ENCODE peak calls at places on chromosomes 16 and 17, in four cellular contexts. D, M, T and W are unnamed samples.

GRCh38 chr17:44464037-44464436 is 39.2 kb downstream of the GPATCH8 start:
- DNase-seq in D (no peak), M (no peak), T (no peak), W (no peak)

GRCh38 chr16:68257251-68257905 is 6.9 kb upstream of the SLC7A6 start:
- DNase-seq in D (peak; percentile 60), M (peak; percentile 51), T (no peak), W (no peak)

GRCh38 chr16:57579361-57579665 is 36.9 kb downstream of the ADGRG5 start:
- DNase-seq in D (no peak), M (no peak), T (no peak), W (no peak)

GRCh38 chr17:16297367-16298139 is 55.7 kb downstream of the CENPV start:
- DNase-seq in D (no peak), M (no peak), T (no peak), W (no peak)

GRCh38 chr16:85615014-85615851 is 2.1 kb downstream of the GSE1 start:
- DNase-seq in D (no peak), M (peak; percentile 52), T (no peak), W (no peak)

GRCh38 chr16:14148569-14148968 is 77.5 kb downstream of the MRTFB start:
- DNase-seq in D (no peak), M (no peak), T (no peak), W (no peak)

GRCh38 chr16:11679250-11679649 is 11.0 kb downstream of the SNN start:
- DNase-seq in D (no peak), M (no peak), T (no peak), W (no peak)

GRCh38 chr16:65534121-65534528 is 412.3 kb upstream of the CDH11 start:
- DNase-seq in D (no peak), M (no peak), T (no peak), W (no peak)

GRCh38 chr17:11318207-11318606 is 77.2 kb downstream of the SHISA6 start:
- DNase-seq in D (no peak), M (no peak), T (no peak), W (no peak)

GRCh38 chr16:80931661-80931984 is 75.1 kb downstream of the CMC2 start:
- DNase-seq in D (no peak), M (no peak), T (no peak), W (no peak)

GRCh38 chr16:70430667-70431536 is 8.0 kb downstream of the ST3GAL2 start:
- DNase-seq in D (peak; percentile 66), M (no peak), T (no peak), W (no peak)

GRCh38 chr16:23435500-23435899 is 17.5 kb downstream of the COG7 start:
- DNase-seq in D (peak; percentile 48), M (peak; percentile 52), T (peak; percentile 61), W (no peak)

GRCh38 chr16:85888405-85889331 is 10.3 kb upstream of the IRF8 start:
- DNase-seq in D (no peak), M (no peak), T (peak; percentile 22), W (no peak)

GRCh38 chr17:19377602-19378415 is 489 bp upstream of the MAPK7 start:
- DNase-seq in D (peak; percentile 94), M (peak; percentile 99), T (peak; percentile 99), W (peak; percentile 97)

GRCh38 chr16:23359092-23359760 is 57.1 kb downstream of the SCNN1B start:
- DNase-seq in D (no peak), M (no peak), T (no peak), W (no peak)

GRCh38 chr17:76461765-76462555 is 5.4 kb upstream of the AANAT start:
- DNase-seq in D (no peak), M (no peak), T (peak; percentile 47), W (no peak)

GRCh38 chr16:69796285-69797118 is 34.4 kb downstream of the WWP2 start:
- DNase-seq in D (peak; percentile 34), M (no peak), T (peak; percentile 84), W (peak; percentile 29)

GRCh38 chr16:57365826-57366536 is 6.3 kb upstream of the CX3CL1 start:
- DNase-seq in D (no peak), M (no peak), T (no peak), W (no peak)

GRCh38 chr16:64133396-64133795 is 988.5 kb downstream of the CDH11 start:
- DNase-seq in D (no peak), M (no peak), T (peak; percentile 15), W (no peak)

GRCh38 chr17:8955021-8955420 is 10.5 kb downstream of the PIK3R5 start:
- DNase-seq in D (no peak), M (no peak), T (no peak), W (no peak)

GRCh38 chr16:85755929-85756768 is 5.3 kb upstream of the C16orf74 start:
- DNase-seq in D (no peak), M (no peak), T (peak; percentile 27), W (no peak)

GRCh38 chr16:65574311-65574966 is 452.6 kb upstream of the CDH11 start:
- DNase-seq in D (no peak), M (no peak), T (no peak), W (no peak)

GRCh38 chr17:4340914-4341615 is 25.4 kb downstream of the UBE2G1 start:
- DNase-seq in D (no peak), M (no peak), T (no peak), W (no peak)

GRCh38 chr17:59067756-59068155 is 38.9 kb downstream of the TRIM37 start:
- DNase-seq in D (no peak), M (no peak), T (no peak), W (no peak)

GRCh38 chr17:81927145-81927652 is 336 bp downstream of the MAFG start:
- DNase-seq in D (no peak), M (no peak), T (no peak), W (no peak)

GRCh38 chr17:27601069-27601974 is 29.7 kb upstream of the LGALS9 start:
- DNase-seq in D (peak; percentile 66), M (peak; percentile 66), T (peak; percentile 89), W (peak; percentile 24)

GRCh38 chr17:10127819-10128375 is 70.5 kb downstream of the GAS7 start:
- DNase-seq in D (no peak), M (peak; percentile 87), T (peak; percentile 94), W (peak; percentile 57)

GRCh38 chr17:28716740-28717577 is 709 bp downstream of the RAB34 start:
- DNase-seq in D (peak; percentile 14), M (peak; percentile 46), T (peak; percentile 36), W (no peak)

GRCh38 chr17:14211778-14212177 is 24.9 kb downstream of the CDRT15 start:
- DNase-seq in D (peak; percentile 41), M (peak; percentile 37), T (no peak), W (no peak)

GRCh38 chr17:2636169-2636930 is 42.9 kb downstream of the PAFAH1B1 start:
- DNase-seq in D (no peak), M (no peak), T (no peak), W (no peak)

GRCh38 chr17:82985973-82986372 is 93.4 kb upstream of the METRNL start:
- DNase-seq in D (peak; percentile 69), M (no peak), T (peak; percentile 33), W (no peak)

GRCh38 chr17:68378202-68379149 is 78.8 kb downstream of the WIPI1 start:
- DNase-seq in D (no peak), M (peak; percentile 99), T (peak; percentile 97), W (peak; percentile 1)
- H3K27ac ChIP-seq in D (no peak overlapping the region), M (peak overlapping the region; percentile 89), T (peak overlapping the region; percentile 97), W (peak overlapping the region; percentile 89)

GRCh38 chr17:78302478-78302877 is 57.4 kb downstream of the SOCS3 start:
- DNase-seq in D (no peak), M (no peak), T (no peak), W (no peak)

GRCh38 chr17:78306913-78307312 is 53.0 kb downstream of the SOCS3 start:
- DNase-seq in D (no peak), M (no peak), T (no peak), W (no peak)

GRCh38 chr17:78304549-78305037 is 55.3 kb downstream of the SOCS3 start:
- DNase-seq in D (no peak), M (peak; percentile 56), T (no peak), W (no peak)

GRCh38 chr17:78307887-78308633 is 51.8 kb downstream of the SOCS3 start:
- DNase-seq in D (no peak), M (no peak), T (no peak), W (no peak)

DNA sequence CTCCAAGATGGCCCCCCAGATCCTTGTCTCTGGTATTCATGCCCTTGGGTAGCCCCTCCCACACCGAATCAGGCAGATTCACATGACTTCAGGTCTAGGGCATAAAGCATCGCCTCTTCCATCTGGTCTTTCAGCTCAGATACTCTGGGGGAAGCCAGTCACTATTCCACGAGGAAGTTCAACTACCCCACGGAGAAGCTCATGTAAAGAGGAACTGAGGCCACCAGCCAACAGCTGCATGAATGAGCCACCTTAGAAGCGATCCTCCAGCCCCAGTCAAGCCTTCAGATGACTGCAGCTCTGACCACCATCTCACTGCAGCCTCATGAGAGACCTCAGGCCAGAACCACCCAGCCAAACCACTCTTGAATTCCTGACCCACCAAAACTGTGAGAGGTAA is 54.1 kb downstream of the SOCS3 start:
- DNase-seq in D (no peak), M (no peak), T (no peak), W (no peak)
- H3K27ac ChIP-seq in D (no peak overlapping the region), M (no peak overlapping the region), T (no peak overlapping the region), W (no peak overlapping the region)

GRCh38 chr17:50691550-50692447 is 15.9 kb downstream of the ANKRD40 start:
- DNase-seq in D (no peak), M (no peak), T (no peak), W (no peak)

GRCh38 chr17:50692448-50693040 is 15.2 kb downstream of the ANKRD40 start:
- DNase-seq in D (no peak), M (no peak), T (no peak), W (no peak)

GRCh38 chr17:50690887-50691549 is 16.7 kb downstream of the ANKRD40 start:
- DNase-seq in D (no peak), M (no peak), T (no peak), W (no peak)

GRCh38 chr17:50689956-50690886 is 17.5 kb downstream of the ANKRD40 start:
- DNase-seq in D (no peak), M (no peak), T (peak; percentile 49), W (peak; percentile 31)

DNA sequence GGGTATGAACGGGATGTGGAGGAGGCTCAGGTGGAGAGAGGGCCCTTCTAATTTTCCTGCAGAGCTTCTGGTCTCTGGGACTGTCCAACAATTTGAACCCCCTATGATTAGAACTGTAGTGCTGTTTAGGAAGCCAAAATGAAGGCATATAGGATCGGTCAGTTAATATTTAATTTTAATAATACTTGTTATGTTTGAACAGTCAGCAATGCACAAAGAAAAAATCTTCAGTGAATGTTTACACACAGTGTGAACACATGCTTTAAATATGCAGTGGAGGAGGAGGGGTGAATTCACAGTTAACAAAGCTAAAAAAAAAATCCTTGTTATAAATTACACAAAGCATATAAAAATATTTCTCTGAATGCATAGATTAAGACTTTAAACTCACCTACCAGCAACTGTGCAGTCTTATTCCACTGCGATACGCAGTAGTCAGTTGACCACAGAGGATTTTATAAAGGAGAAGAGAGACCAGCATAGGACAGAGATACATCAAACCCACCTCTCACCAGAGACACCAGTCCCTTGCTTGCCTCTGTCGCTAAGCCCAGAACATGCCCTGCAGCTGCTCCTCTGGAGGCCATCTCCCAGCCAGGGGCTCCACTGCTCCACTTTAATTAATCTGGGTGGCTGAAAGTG is 14.6 kb downstream of the ANKRD40 start:
- DNase-seq in D (no peak), M (no peak), T (peak; percentile 56), W (no peak)
- H3K27ac ChIP-seq in D (no peak overlapping the region), M (no peak overlapping the region), T (peak overlapping the region; percentile 16), W (no peak overlapping the region)

DNA sequence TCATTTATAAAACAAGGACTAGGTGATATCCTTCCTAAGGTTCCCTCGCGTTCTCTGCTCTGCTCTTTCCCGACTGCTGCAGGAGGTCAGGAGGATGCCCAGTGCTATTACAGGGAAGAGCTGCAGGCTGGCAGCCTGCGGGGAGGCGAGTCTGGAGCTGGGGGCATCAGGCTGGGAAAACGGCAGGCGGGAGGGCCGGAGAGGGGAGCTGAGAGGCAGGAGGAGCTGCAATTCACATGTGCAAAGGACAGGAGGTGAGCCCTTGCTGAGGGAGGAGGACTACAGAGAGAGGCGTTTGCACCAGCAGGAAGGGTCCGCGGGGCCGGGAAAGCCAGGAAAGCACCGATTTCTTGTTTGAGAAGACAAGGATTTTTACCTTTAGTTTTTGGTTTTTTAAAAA is 8.1 kb downstream of the ADAD2 start:
- DNase-seq in D (no peak), M (no peak), T (no peak), W (no peak)
- H3K27ac ChIP-seq in D (no peak overlapping the region), M (no peak overlapping the region), T (no peak overlapping the region), W (no peak overlapping the region)